ENCODE peak calls at places on chromosome 1, in seven cellular contexts. E is Right ventricle myocardium inferior; U is left kidney; A is CD8-positive, alpha-beta T cell; R is thoracic aorta; G is body of pancreas; Z is transverse colon. W is an unnamed sample.

GRCh38 chr1:29333008-29333407 is 96.7 kb downstream of the PTPRU start:
- DNase-seq in E (no peak), U (no peak), A (no peak), R (no peak), G (peak), Z (peak), W (no peak)

GRCh38 chr1:229452956-229453801 is 19.3 kb upstream of the ACTA1 start:
- DNase-seq in E (no peak), U (peak), A (no peak), R (no peak), G (no peak), Z (no peak), W (no peak)

GRCh38 chr1:201229771-201230635 is 39.4 kb downstream of the IGFN1 start:
- DNase-seq in E (peak), U (no peak), A (peak), R (no peak), G (no peak), Z (no peak), W (peak)

GRCh38 chr1:230957580-230957989 is 21.1 kb downstream of the TTC13 start:
- DNase-seq in E (no peak), U (no peak), A (no peak), R (no peak), G (no peak), Z (no peak), W (no peak)

GRCh38 chr1:228217551-228218344 is 9.9 kb downstream of the OBSCN start:
- DNase-seq in E (no peak), U (no peak), A (no peak), R (no peak), G (no peak), Z (no peak), W (peak)

GRCh38 chr1:32020338-32020737 is 6.7 kb downstream of the KHDRBS1 start:
- DNase-seq in E (no peak), U (no peak), A (no peak), R (no peak), G (no peak), Z (no peak), W (no peak)

GRCh38 chr1:31414692-31415370 is 1.8 kb downstream of the SERINC2 start:
- DNase-seq in E (no peak), U (no peak), A (no peak), R (no peak), G (no peak), Z (no peak), W (peak)

GRCh38 chr1:155000475-155000724 is 2.2 kb upstream of the ZBTB7B start:
- DNase-seq in E (peak), U (no peak), A (no peak), R (no peak), G (peak), Z (peak), W (no peak)

GRCh38 chr1:11951901-11952300 is 17.4 kb downstream of the PLOD1 start:
- DNase-seq in E (peak), U (no peak), A (no peak), R (no peak), G (no peak), Z (no peak), W (no peak)

GRCh38 chr1:108124023-108124422 is 76.1 kb downstream of the SLC25A24 start:
- DNase-seq in E (no peak), U (no peak), A (no peak), R (no peak), G (no peak), Z (no peak), W (no peak)

GRCh38 chr1:151512326-151512725 is 1.1 kb downstream of the CGN start:
- DNase-seq in E (no peak), U (no peak), A (no peak), R (no peak), G (no peak), Z (no peak), W (peak)

GRCh38 chr1:184373155-184373554 is 13.7 kb upstream of the C1orf21 start:
- DNase-seq in E (no peak), U (no peak), A (no peak), R (no peak), G (no peak), Z (no peak), W (no peak)

GRCh38 chr1:164519426-164519825 is 39.6 kb upstream of the PBX1 start:
- DNase-seq in E (no peak), U (peak), A (no peak), R (no peak), G (no peak), Z (no peak), W (no peak)

GRCh38 chr1:212600980-212601379 is 7.6 kb upstream of the ATF3 start:
- DNase-seq in E (no peak), U (no peak), A (no peak), R (no peak), G (no peak), Z (no peak), W (peak)

W was measured in endodermal cell.